ENCODE peak calls at places on chromosomes 12 and 14, in six cellular contexts. One of them, this sample, is unnamed.

GRCh38 chr12:122481861-122482260 is 18.9 kb downstream of the ZCCHC8 start:
- DNase-seq in IMR-90: peak; percentile 27
- DNase-seq in mesendoderm: no peak
- DNase-seq in H1: no peak
- DNase-seq in neuronal stem cell: no peak
- DNase-seq in mesenchymal stem cell: no peak
- DNase-seq in this sample: no peak

GRCh38 chr12:122072031-122072970 is 6.3 kb upstream of the MLXIP start:
- DNase-seq in IMR-90: peak; percentile 95
- DNase-seq in mesendoderm: peak; percentile 47
- DNase-seq in H1: no peak
- DNase-seq in neuronal stem cell: no peak
- DNase-seq in mesenchymal stem cell: peak; percentile 93
- DNase-seq in this sample: no peak

GRCh38 chr14:65035049-65035448 is 48.4 kb downstream of the FNTB start:
- DNase-seq in IMR-90: no peak
- DNase-seq in mesendoderm: no peak
- DNase-seq in H1: no peak
- DNase-seq in neuronal stem cell: no peak
- DNase-seq in mesenchymal stem cell: no peak
- DNase-seq in this sample: no peak

GRCh38 chr12:105317942-105318614 is 12.4 kb upstream of the C12orf75 start:
- DNase-seq in IMR-90: no peak
- DNase-seq in mesendoderm: no peak
- DNase-seq in H1: no peak
- DNase-seq in neuronal stem cell: no peak
- DNase-seq in mesenchymal stem cell: no peak
- DNase-seq in this sample: no peak

GRCh38 chr12:22821985-22822384 is 197.0 kb downstream of the ETNK1 start:
- DNase-seq in IMR-90: no peak
- DNase-seq in mesendoderm: peak; percentile 65
- DNase-seq in H1: no peak
- DNase-seq in neuronal stem cell: no peak
- DNase-seq in mesenchymal stem cell: peak; percentile 43
- DNase-seq in this sample: no peak

GRCh38 chr12:29316772-29317171 is 64.2 kb downstream of the ERGIC2 start:
- DNase-seq in IMR-90: peak; percentile 71
- DNase-seq in mesendoderm: peak; percentile 98
- DNase-seq in H1: no peak
- DNase-seq in neuronal stem cell: no peak
- DNase-seq in mesenchymal stem cell: peak; percentile 19
- DNase-seq in this sample: peak; percentile 69

GRCh38 chr12:39441189-39441962 is 1.5 kb downstream of the KIF21A start:
- DNase-seq in IMR-90: no peak
- DNase-seq in mesendoderm: no peak
- DNase-seq in H1: no peak
- DNase-seq in neuronal stem cell: no peak
- DNase-seq in mesenchymal stem cell: no peak
- DNase-seq in this sample: no peak

GRCh38 chr14:60311417-60311816 is 62.4 kb downstream of the PPM1A start:
- DNase-seq in IMR-90: peak; percentile 66
- DNase-seq in mesendoderm: peak; percentile 43
- DNase-seq in H1: no peak
- DNase-seq in neuronal stem cell: no peak
- DNase-seq in mesenchymal stem cell: peak; percentile 21
- DNase-seq in this sample: no peak

GRCh38 chr14:72111921-72112320 is 179.7 kb downstream of the RGS6 start:
- DNase-seq in IMR-90: no peak
- DNase-seq in mesendoderm: no peak
- DNase-seq in H1: no peak
- DNase-seq in neuronal stem cell: no peak
- DNase-seq in mesenchymal stem cell: no peak
- DNase-seq in this sample: no peak
- H2BK120ac ChIP-seq in IMR-90: no peak overlapping the region
- H2BK120ac ChIP-seq in mesendoderm: no peak overlapping the region
- H2BK120ac ChIP-seq in H1: no peak overlapping the region
- H2BK120ac ChIP-seq in neuronal stem cell: no peak overlapping the region
- H2BK120ac ChIP-seq in mesenchymal stem cell: no peak overlapping the region
- H2BK120ac ChIP-seq in this sample: no peak overlapping the region

DNA sequence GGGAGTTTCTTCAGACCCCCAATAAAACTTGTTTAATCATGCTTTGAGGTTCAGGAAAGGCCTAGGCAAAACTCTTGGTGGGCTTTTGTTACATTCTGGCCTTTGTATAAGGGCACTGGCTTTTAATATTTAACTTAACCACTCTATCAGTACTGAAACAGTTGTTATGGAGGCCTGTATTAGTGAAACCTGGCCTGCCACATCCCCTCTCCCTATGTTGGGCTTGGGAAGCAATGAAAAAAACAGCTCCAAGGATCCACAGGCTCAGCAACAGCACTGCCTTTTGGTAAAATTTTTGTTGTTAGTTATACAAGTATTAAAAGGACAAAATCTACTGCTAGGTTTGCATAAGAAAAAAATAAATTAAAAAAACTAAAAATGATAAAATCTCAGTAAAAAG is 10.7 kb downstream of the SOAT2 start:
- DNase-seq in IMR-90: no peak
- DNase-seq in mesendoderm: no peak
- DNase-seq in H1: no peak
- DNase-seq in neuronal stem cell: no peak
- DNase-seq in mesenchymal stem cell: no peak
- DNase-seq in this sample: no peak
- H2BK120ac ChIP-seq in IMR-90: no peak overlapping the region
- H2BK120ac ChIP-seq in mesendoderm: no peak overlapping the region
- H2BK120ac ChIP-seq in H1: no peak overlapping the region
- H2BK120ac ChIP-seq in neuronal stem cell: no peak overlapping the region
- H2BK120ac ChIP-seq in mesenchymal stem cell: no peak overlapping the region
- H2BK120ac ChIP-seq in this sample: no peak overlapping the region

GRCh38 chr12:45192041-45192695 is 23.7 kb upstream of the ANO6 start:
- DNase-seq in IMR-90: peak; percentile 73
- DNase-seq in mesendoderm: peak; percentile 98
- DNase-seq in H1: no peak
- DNase-seq in neuronal stem cell: no peak
- DNase-seq in mesenchymal stem cell: peak; percentile 58
- DNase-seq in this sample: no peak
- H2BK120ac ChIP-seq in IMR-90: no peak overlapping the region
- H2BK120ac ChIP-seq in mesendoderm: no peak overlapping the region
- H2BK120ac ChIP-seq in H1: no peak overlapping the region
- H2BK120ac ChIP-seq in neuronal stem cell: no peak overlapping the region
- H2BK120ac ChIP-seq in mesenchymal stem cell: no peak overlapping the region
- H2BK120ac ChIP-seq in this sample: no peak overlapping the region

DNA sequence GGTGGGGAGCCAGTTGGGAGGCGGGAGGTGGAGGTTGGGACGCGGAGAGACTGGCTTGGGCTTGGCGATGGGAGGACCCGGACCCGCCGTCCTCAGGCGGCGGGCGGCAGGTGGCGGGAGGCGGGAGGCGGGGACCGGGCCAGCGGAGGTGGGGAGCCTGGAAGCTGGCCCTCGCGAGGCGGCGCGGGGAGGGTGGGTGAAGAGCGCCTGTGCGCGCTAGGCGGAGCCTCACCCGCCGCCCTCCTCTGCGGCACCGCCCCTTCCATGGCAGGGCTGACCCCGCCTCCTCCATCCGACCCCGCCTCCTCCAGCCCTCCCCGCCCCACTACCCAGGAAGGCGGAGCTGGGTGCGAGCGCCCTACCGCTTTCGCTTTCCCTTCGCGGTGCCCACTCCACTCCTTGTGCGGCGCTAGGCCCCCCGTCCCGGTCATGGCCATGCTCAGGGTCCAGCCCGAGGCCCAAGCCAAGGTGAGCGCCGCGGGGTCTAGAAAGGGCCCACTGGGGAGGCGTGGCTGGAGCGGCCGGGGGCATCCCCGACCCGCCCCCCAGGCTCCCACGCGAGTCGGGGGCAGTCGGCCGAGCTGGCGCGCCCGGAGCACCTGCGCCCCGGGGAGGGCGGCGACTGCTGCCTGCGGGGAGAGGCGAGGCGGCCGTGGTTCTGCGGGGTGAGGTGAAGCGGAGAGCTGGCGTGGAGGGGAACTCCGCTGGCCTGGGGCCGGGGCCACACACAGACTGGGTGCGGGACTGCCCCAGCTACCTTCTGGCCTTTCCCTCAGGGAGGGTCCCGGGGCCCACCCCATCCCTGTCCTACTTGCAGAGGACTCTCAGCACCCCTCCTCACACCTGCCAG is at the start of gene PSME1:
- DNase-seq in IMR-90: peak; percentile 82
- DNase-seq in mesendoderm: peak; percentile 87
- DNase-seq in H1: peak; percentile 94
- DNase-seq in neuronal stem cell: peak; percentile 85
- DNase-seq in mesenchymal stem cell: peak; percentile 91
- DNase-seq in this sample: peak; percentile 93
- H2BK120ac ChIP-seq in IMR-90: peak within 1 kb of the TSS; percentile 32
- H2BK120ac ChIP-seq in mesendoderm: no peak within 1 kb of the TSS
- H2BK120ac ChIP-seq in H1: no peak within 1 kb of the TSS
- H2BK120ac ChIP-seq in neuronal stem cell: no peak within 1 kb of the TSS
- H2BK120ac ChIP-seq in mesenchymal stem cell: peak within 1 kb of the TSS; percentile 1
- H2BK120ac ChIP-seq in this sample: no peak within 1 kb of the TSS

GRCh38 chr12:52414936-52415335 is 8.8 kb upstream of the KRT82 start:
- DNase-seq in IMR-90: no peak
- DNase-seq in mesendoderm: no peak
- DNase-seq in H1: no peak
- DNase-seq in neuronal stem cell: no peak
- DNase-seq in mesenchymal stem cell: no peak
- DNase-seq in this sample: no peak

GRCh38 chr12:52413787-52414345 is 7.7 kb upstream of the KRT82 start:
- DNase-seq in IMR-90: no peak
- DNase-seq in mesendoderm: peak; percentile 33
- DNase-seq in H1: peak; percentile 54
- DNase-seq in neuronal stem cell: no peak
- DNase-seq in mesenchymal stem cell: no peak
- DNase-seq in this sample: peak; percentile 73

GRCh38 chr12:52417742-52418141 is 11.6 kb upstream of the KRT82 start:
- DNase-seq in IMR-90: no peak
- DNase-seq in mesendoderm: no peak
- DNase-seq in H1: no peak
- DNase-seq in neuronal stem cell: no peak
- DNase-seq in mesenchymal stem cell: no peak
- DNase-seq in this sample: no peak

GRCh38 chr12:52416788-52417187 is 10.7 kb upstream of the KRT82 start:
- DNase-seq in IMR-90: no peak
- DNase-seq in mesendoderm: no peak
- DNase-seq in H1: no peak
- DNase-seq in neuronal stem cell: no peak
- DNase-seq in mesenchymal stem cell: no peak
- DNase-seq in this sample: no peak

DNA sequence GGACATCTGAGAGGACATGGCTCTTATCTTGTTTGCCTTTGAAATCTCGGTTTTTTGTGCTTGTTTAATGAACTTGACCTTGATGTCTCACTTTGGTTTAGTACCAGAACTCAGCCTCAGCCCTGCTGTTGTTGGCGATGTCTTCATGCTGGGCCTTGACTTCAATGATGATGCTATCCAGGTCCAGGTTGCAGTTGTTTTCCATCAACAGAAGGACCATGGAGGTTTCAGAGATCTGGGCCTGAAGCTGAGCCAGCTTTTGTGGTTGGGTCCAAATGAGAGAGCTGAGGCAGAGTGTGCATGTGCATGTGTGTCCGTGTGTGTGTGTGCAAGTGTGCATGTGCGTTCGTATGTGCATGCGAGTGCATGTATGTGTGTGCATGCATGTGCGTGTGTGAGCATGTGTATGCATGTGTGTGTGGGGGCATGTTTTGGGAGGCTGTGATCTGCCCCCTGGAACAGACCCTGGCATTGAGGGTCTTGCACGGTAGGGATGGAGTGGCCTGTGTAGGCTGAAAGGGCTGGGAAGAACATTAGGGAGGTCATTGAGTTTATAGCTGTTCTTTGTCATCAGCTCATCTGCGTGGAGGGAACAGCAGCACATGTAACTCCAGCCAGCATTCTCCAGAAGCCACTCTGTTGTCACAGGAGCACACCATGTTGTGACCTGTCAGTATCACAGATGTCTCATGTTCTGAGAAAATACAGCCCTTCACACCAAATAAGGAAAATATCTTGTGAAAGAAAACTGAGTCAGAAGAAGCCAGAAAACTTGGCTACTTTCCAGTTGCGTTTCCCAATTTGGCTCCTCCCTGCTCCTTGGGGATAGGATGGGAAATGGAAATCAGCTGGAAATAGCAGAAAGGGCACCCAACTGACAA is 10.0 kb upstream of the KRT82 start:
- DNase-seq in IMR-90: peak; percentile 71
- DNase-seq in mesendoderm: no peak
- DNase-seq in H1: no peak
- DNase-seq in neuronal stem cell: no peak
- DNase-seq in mesenchymal stem cell: peak; percentile 81
- DNase-seq in this sample: no peak
- H2BK120ac ChIP-seq in IMR-90: no peak overlapping the region
- H2BK120ac ChIP-seq in mesendoderm: no peak overlapping the region
- H2BK120ac ChIP-seq in H1: no peak overlapping the region
- H2BK120ac ChIP-seq in neuronal stem cell: no peak overlapping the region
- H2BK120ac ChIP-seq in mesenchymal stem cell: no peak overlapping the region
- H2BK120ac ChIP-seq in this sample: no peak overlapping the region

GRCh38 chr12:108765289-108765764 is 34.0 kb upstream of the CORO1C start:
- DNase-seq in IMR-90: no peak
- DNase-seq in mesendoderm: peak; percentile 17
- DNase-seq in H1: no peak
- DNase-seq in neuronal stem cell: no peak
- DNase-seq in mesenchymal stem cell: no peak
- DNase-seq in this sample: no peak
- H2BK120ac ChIP-seq in IMR-90: no peak overlapping the region
- H2BK120ac ChIP-seq in mesendoderm: no peak overlapping the region
- H2BK120ac ChIP-seq in H1: no peak overlapping the region
- H2BK120ac ChIP-seq in neuronal stem cell: no peak overlapping the region
- H2BK120ac ChIP-seq in mesenchymal stem cell: no peak overlapping the region
- H2BK120ac ChIP-seq in this sample: no peak overlapping the region

GRCh38 chr12:41743835-41744234 is 400.8 kb downstream of the GXYLT1 start:
- DNase-seq in IMR-90: no peak
- DNase-seq in mesendoderm: no peak
- DNase-seq in H1: no peak
- DNase-seq in neuronal stem cell: no peak
- DNase-seq in mesenchymal stem cell: no peak
- DNase-seq in this sample: no peak
- H2BK120ac ChIP-seq in IMR-90: no peak overlapping the region
- H2BK120ac ChIP-seq in mesendoderm: no peak overlapping the region
- H2BK120ac ChIP-seq in H1: no peak overlapping the region
- H2BK120ac ChIP-seq in neuronal stem cell: no peak overlapping the region
- H2BK120ac ChIP-seq in mesenchymal stem cell: no peak overlapping the region
- H2BK120ac ChIP-seq in this sample: no peak overlapping the region